ENCODE peak calls at places on chromosomes 16 and 17, in four cellular contexts. E is IMR-90, G is uterus, I is hepatocyte. S is an unnamed sample. For H3K27me3, the result is how much of the 10 kb centered on the place peaks cover.

GRCh38 chr16:27198451-27199234 is 4.7 kb upstream of the KDM8 start:
- DNase-seq in E (no peak), G (no peak), I (no peak), S (no peak)

GRCh38 chr17:32327911-32328310 is 14.1 kb downstream of the C17orf75 start:
- DNase-seq in E (no peak), G (no peak), I (no peak), S (no peak)

GRCh38 chr17:82865996-82866395 is 26.2 kb upstream of the ZNF750 start:
- DNase-seq in E (no peak), G (no peak), I (no peak), S (no peak)

GRCh38 chr17:33277436-33278100 is 15.5 kb downstream of the ASIC2 start:
- DNase-seq in E (no peak), G (no peak), I (no peak), S (no peak)

GRCh38 chr16:76963614-76964315 is 227.2 kb upstream of the MON1B start:
- DNase-seq in E (no peak), G (no peak), I (no peak), S (no peak)

GRCh38 chr16:62869837-62870236 is 833.6 kb upstream of the CDH8 start:
- DNase-seq in E (no peak), G (no peak), I (no peak), S (no peak)

GRCh38 chr16:11792404-11793260 is 4.4 kb downstream of the ZC3H7A start:
- DNase-seq in E (no peak), G (no peak), I (peak), S (peak)

GRCh38 chr16:89697161-89697615 is 4.3 kb downstream of the SPATA2L start:
- DNase-seq in E (no peak), G (no peak), I (peak), S (no peak)

GRCh38 chr17:12536472-12536871 is 129.2 kb upstream of the MYOCD start:
- DNase-seq in E (peak), G (no peak), I (no peak), S (no peak)

GRCh38 chr17:40024901-40025300 is 9.7 kb downstream of the CSF3 start:
- DNase-seq in E (no peak), G (no peak), I (no peak), S (no peak)

GRCh38 chr17:75188614-75189013 is 5.9 kb upstream of the SUMO2 start:
- DNase-seq in E (no peak), G (no peak), I (no peak), S (no peak)

GRCh38 chr16:50151744-50152143 is 1.4 kb upstream of the TENT4B start:
- DNase-seq in E (no peak), G (no peak), I (no peak), S (no peak)

GRCh38 chr16:66660422-66661209 is 35.9 kb downstream of the CMTM4 start:
- DNase-seq in E (peak), G (peak), I (peak), S (peak)

GRCh38 chr16:2166263-2167080 is 10.9 kb downstream of the TRAF7 start:
- DNase-seq in E (no peak), G (no peak), I (no peak), S (no peak)

GRCh38 chr16:57668630-57669475 is 747 bp downstream of the ADGRG3 start:
- DNase-seq in E (no peak), G (no peak), I (no peak), S (no peak)

GRCh38 chr16:47460301-47460754 is 535 bp downstream of the ITFG1 start:
- DNase-seq in E (no peak), G (no peak), I (peak), S (no peak)

GRCh38 chr17:50661795-50662391 is 27.2 kb downstream of the ABCC3 start:
- DNase-seq in E (peak), G (peak), I (peak), S (peak)

GRCh38 chr16:17843905-17844304 is 373.1 kb upstream of the XYLT1 start:
- DNase-seq in E (no peak), G (no peak), I (no peak), S (no peak)

GRCh38 chr16:24493859-24494258 is 45.5 kb upstream of the RBBP6 start:
- DNase-seq in E (no peak), G (no peak), I (no peak), S (no peak)

GRCh38 chr16:28212532-28212873 is 738 bp upstream of the XPO6 start:
- DNase-seq in E (peak), G (no peak), I (peak), S (no peak)

GRCh38 chr16:87809150-87809902 is 43.5 kb upstream of the KLHDC4 start:
- DNase-seq in E (peak), G (no peak), I (no peak), S (no peak)

GRCh38 chr16:25568991-25569390 is 122.8 kb upstream of the HS3ST4 start:
- DNase-seq in E (no peak), G (no peak), I (no peak), S (no peak)

GRCh38 chr16:19135896-19136438 is 22.2 kb downstream of the ITPRIPL2 start:
- DNase-seq in E (peak), G (no peak), I (peak), S (peak)

GRCh38 chr16:81798311-81799137 is 19.4 kb downstream of the PLCG2 start:
- DNase-seq in E (no peak), G (no peak), I (no peak), S (no peak)

GRCh38 chr16:85523602-85524364 is 89.3 kb upstream of the GSE1 start:
- DNase-seq in E (peak), G (no peak), I (peak), S (no peak)

GRCh38 chr16:2981177-2981898 is 1.1 kb upstream of the PKMYT1 start:
- DNase-seq in E (no peak), G (no peak), I (no peak), S (peak)

GRCh38 chr17:48587276-48588073 is 2.6 kb downstream of the HOXB3 start:
- DNase-seq in E (peak), G (no peak), I (no peak), S (no peak)

GRCh38 chr17:80113033-80113484 is 11.7 kb downstream of the GAA start:
- DNase-seq in E (no peak), G (no peak), I (no peak), S (no peak)

GRCh38 chr16:85159226-85159980 is 47.1 kb upstream of the CIBAR2 start:
- DNase-seq in E (no peak), G (no peak), I (no peak), S (no peak)

GRCh38 chr17:83091257-83092141 is 12.1 kb downstream of the METRNL start:
- DNase-seq in E (no peak), G (no peak), I (peak), S (peak)

GRCh38 chr16:4136229-4136813 is 20.1 kb upstream of the ADCY9 start:
- DNase-seq in E (no peak), G (no peak), I (peak), S (peak)

GRCh38 chr16:3501783-3502400 is 1.1 kb downstream of the CLUAP1 start:
- DNase-seq in E (no peak), G (no peak), I (no peak), S (no peak)

GRCh38 chr16:53629151-53629550 is 74.5 kb downstream of the RPGRIP1L start:
- DNase-seq in E (no peak), G (no peak), I (no peak), S (no peak)

GRCh38 chr16:50367777-50368409 is 895 bp downstream of the BRD7 start:
- DNase-seq in E (no peak), G (no peak), I (no peak), S (no peak)

GRCh38 chr17:9615486-9615885 is 29.8 kb upstream of the USP43 start:
- DNase-seq in E (no peak), G (no peak), I (no peak), S (no peak)

GRCh38 chr16:85504242-85504641 is 108.9 kb upstream of the GSE1 start:
- DNase-seq in E (no peak), G (no peak), I (no peak), S (no peak)

GRCh38 chr17:7216242-7217112 is 3.2 kb downstream of the DLG4 start:
- DNase-seq in E (no peak), G (no peak), I (no peak), S (no peak)
- H3K4me3 ChIP-seq in E (peak), G (peak), I (peak), S (peak)

GRCh38 chr17:7438656-7439460 is 454 bp upstream of the FGF11 start:
- DNase-seq in E (no peak), G (no peak), I (no peak), S (no peak)

GRCh38 chr17:7440823-7441174 is 1.5 kb downstream of the FGF11 start:
- DNase-seq in E (no peak), G (peak), I (peak), S (no peak)

GRCh38 chr17:7438050-7438614 is 1.2 kb upstream of the FGF11 start:
- DNase-seq in E (no peak), G (peak), I (peak), S (peak)

GRCh38 chr17:7440113-7440822 is 956 bp downstream of the FGF11 start:
- DNase-seq in E (no peak), G (peak), I (peak), S (peak)

GRCh38 chr17:7439462-7440112 is at the start of gene FGF11:
- DNase-seq in E (no peak), G (no peak), I (peak), S (no peak)
- H3K27me3 ChIP-seq in E (under half), G (under half), I (under half), S (under half)

GRCh38 chr17:49616546-49617205 is 41.0 kb downstream of the NXPH3 start:
- DNase-seq in E (no peak), G (peak), I (no peak), S (peak)

GRCh38 chr17:49612721-49613120 is 37.0 kb downstream of the NXPH3 start:
- DNase-seq in E (no peak), G (no peak), I (no peak), S (no peak)

GRCh38 chr17:49616086-49616485 is 40.4 kb downstream of the NXPH3 start:
- DNase-seq in E (no peak), G (no peak), I (no peak), S (no peak)

DNA sequence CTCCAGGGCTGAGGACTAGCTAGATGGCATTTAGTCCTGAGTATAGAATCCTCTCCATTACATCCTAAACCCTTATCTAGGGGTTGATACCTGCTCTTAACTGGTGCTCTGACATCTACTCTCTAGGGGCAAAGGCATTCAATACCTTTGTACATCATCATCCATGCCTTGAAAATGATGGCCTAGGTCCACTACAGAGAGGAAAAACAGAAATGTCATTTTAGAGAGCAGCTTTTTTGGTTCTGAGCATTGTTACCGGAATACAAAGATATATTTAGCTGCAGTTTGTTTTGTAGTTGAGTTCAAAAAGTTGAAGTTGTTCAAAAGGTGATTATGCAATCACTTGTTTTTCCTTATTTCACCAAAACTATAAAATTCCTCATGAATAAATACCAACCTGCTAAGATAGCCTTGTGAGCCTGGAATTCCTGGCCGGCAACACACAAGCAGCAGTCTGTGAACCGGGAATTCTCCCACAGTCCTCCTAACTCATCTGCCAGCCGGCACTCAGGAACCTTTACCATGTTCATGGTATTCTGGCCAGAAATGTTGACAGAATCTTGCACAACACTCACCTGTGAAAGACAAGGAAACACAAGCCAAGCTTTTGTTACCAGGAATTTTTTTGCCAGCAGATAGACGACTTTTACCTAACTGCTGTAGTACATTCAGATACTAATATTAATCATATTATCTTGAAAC is 35.4 kb downstream of the NXPH3 start:
- DNase-seq in E (no peak), G (peak), I (no peak), S (no peak)
- TF ChIP-seq CTCF in E (no peak), G (no peak), I (no peak), S (no peak)

DNA sequence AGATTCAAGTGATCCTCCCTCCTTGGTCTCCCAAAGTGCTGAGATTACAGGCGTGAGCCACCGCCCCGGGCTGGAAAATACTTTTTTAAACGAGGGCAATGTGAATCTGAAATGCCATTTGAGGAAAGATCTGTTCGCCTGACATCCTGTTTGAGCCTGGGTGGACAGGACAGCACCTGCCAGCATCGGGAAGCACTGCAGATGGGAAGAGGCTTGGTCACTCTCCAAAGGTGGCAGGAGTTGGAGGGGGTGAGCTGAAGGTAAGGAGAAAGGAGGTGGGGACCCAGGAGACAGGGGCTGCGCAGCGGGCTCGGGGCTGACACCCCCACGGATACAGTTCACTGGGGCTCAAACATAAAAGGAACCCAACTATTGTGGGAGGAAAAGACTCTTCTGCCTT is 3.9 kb upstream of the BIRC5 start:
- DNase-seq in E (no peak), G (no peak), I (no peak), S (no peak)
- H3K4me3 ChIP-seq in E (no peak), G (no peak), I (no peak), S (no peak)

GRCh38 chr17:45739786-45740185 is 44.3 kb upstream of the CRHR1 start:
- DNase-seq in E (no peak), G (no peak), I (no peak), S (no peak)
- H3K27me3 ChIP-seq in E (under half), G (under half), I (under half), S (under half)

DNA sequence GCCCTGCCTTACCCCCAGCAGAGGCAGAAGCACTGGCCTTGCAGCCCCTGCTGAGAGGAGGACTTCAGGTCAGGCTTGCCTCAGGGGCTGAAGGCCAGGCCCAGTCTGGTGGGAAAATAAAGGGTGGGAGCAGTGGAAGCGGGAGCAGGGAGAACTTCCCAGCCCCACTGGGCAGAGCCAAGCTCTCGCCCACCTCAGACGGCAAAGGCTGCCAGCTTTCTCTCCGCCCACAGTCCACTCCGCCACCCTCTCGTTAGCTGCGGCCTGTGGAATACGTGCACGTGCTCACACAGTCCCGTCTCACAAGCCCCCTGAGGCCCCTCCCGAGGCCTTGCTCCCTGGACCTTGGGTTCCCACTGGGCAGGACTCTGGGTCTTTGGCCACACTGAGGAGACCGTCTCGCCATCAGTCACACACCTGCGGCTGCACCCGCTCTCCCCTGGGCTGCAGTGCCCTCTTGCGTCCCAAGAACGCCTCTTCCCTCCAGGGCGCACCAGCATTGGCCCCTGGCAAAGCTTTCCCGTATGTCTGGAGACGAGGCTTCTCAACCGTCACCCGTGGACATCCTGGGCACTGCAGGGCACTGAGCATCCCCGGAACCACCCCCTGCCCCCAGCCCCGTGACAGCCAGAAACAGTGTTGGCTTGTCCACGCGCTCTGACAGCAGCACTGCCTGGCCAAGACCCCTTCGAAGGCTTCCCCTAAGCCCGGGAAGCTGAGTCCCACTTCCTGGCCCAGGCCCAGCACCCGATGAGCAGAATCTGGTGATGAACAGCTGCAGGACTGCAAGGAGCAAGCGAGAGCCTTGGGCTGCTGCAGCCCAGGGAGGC is 8.3 kb downstream of the MRPL28 start:
- DNase-seq in E (peak), G (no peak), I (peak), S (peak)
- TF ChIP-seq CTCF in E (peak), G (peak), I (peak), S (peak)